ENCODE peak calls at places on chromosomes 6 and 20, in nine cellular contexts. D is right atrium auricular region, I is right lobe of liver, H is stomach, P is heart left ventricle, Q is BJ, G is brain microvascular endothelial cell, V is choroid plexus epithelial cell, Z is fibroblast of lung. R is an unnamed sample.

GRCh38 chr6:130020106-130020851 is 1.9 kb downstream of the L3MBTL3 start:
- DNase-seq in I (peak), V (no peak), Z (peak), G (no peak), P (peak), H (peak), D (no peak), Q (no peak), R (no peak)

GRCh38 chr6:82083646-82084045 is 163.9 kb downstream of the IBTK start:
- DNase-seq in I (no peak), G (no peak), H (no peak), Z (peak), V (peak), D (no peak), P (no peak), Q (no peak), R (no peak)

GRCh38 chr6:111828799-111829198 is 44.5 kb downstream of the FYN start:
- DNase-seq in I (no peak), D (no peak), Q (no peak), Z (no peak), P (no peak), V (no peak), H (no peak), G (no peak), R (no peak)

GRCh38 chr6:20198156-20198555 is 14.1 kb downstream of the MBOAT1 start:
- DNase-seq in P (no peak), G (no peak), I (no peak), H (no peak), D (no peak), Z (no peak), V (no peak), Q (no peak), R (no peak)

GRCh38 chr6:37602360-37602759 is 95.3 kb downstream of the MDGA1 start:
- DNase-seq in V (no peak), H (no peak), Z (peak), G (no peak), D (no peak), I (no peak), Q (no peak), P (no peak), R (no peak)

GRCh38 chr6:42407379-42407778 is 44.3 kb downstream of the TRERF1 start:
- DNase-seq in H (no peak), Z (peak), Q (peak), I (no peak), P (no peak), G (peak), D (peak), V (peak), R (no peak)

GRCh38 chr20:45067558-45067957 is 33.4 kb downstream of the KCNS1 start:
- DNase-seq in H (no peak), G (no peak), Z (no peak), I (no peak), Q (no peak), V (peak), D (no peak), P (no peak), R (no peak)

GRCh38 chr20:38523697-38524096 is 51.1 kb downstream of the RALGAPB start:
- DNase-seq in P (no peak), D (no peak), I (no peak), H (no peak), Z (peak), V (peak), Q (peak), G (peak), R (no peak)

GRCh38 chr20:38073307-38074010 is 39.9 kb downstream of the RPRD1B start:
- DNase-seq in H (peak), D (peak), I (no peak), Z (peak), P (peak), Q (peak), V (peak), G (peak), R (peak)

GRCh38 chr6:63813531-63813930 is 177.9 kb downstream of the PHF3 start:
- DNase-seq in Q (no peak), I (no peak), D (no peak), G (no peak), V (peak), Z (no peak), H (no peak), P (no peak), R (no peak)

DNA sequence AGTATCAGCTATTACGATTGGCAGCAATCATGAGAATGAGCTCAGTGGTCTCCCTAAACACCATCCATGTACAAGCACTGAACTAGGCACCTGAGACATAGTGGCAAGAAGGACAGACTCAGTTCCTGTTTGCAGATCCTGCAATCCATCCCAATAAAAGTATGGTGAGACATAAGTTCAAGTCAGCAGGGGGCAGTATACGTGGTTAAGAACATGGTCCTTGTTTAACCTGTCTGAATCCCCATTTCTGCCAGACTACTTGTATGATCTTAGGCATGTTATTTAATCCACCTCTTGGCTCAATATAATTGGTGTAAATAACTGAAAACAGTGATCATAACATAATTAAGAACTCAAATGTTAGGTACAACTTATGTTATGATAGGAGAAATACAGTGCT is 33.2 kb upstream of the PNISR start:
- DNase-seq in V (peak), Z (peak), D (no peak), H (no peak), P (no peak), Q (no peak), G (peak), I (no peak), R (no peak)
- TF ChIP-seq CTCF in V (peak), Z (no peak), D (no peak), H (no peak), P (no peak), Q (peak), G (peak), I (peak), R (peak)

GRCh38 chr20:56411759-56412472 is at the start of gene CASS4:
- DNase-seq in V (peak), P (no peak), H (no peak), G (peak), Z (peak), Q (no peak), D (no peak), I (no peak), R (no peak)
- H3K4me3 ChIP-seq in V (peak), P (peak), H (peak), G (no peak), Z (peak), Q (no peak), D (no peak), I (peak), R (no peak)

GRCh38 chr6:17001188-17001587 is 100.7 kb upstream of the STMND1 start:
- DNase-seq in P (no peak), D (no peak), Z (peak), G (no peak), V (no peak), I (no peak), Q (no peak), H (no peak), R (no peak)
- TF ChIP-seq CTCF in P (no peak), D (no peak), Z (peak), G (peak), V (peak), I (peak), Q (peak), H (no peak), R (no peak)

DNA sequence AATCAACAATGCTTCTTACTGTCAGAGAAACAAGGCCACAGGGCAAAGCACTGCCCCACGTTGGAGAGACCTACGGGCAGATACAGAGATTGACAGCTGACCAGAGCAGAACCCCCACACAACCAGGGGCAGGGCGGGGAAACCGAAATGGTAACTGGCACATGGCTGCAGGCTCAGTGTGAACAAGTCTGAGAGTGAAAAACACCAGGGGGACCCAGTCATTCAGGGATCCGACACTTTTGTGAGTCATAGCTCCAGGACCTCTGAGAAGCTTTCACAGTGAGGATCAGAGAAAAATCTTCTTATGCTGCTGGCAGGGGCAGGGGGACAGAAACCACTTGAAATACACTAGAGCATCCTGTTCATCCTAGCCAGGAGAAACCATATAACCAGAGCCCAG is 254.2 kb downstream of the C6orf118 start:
- DNase-seq in V (no peak), P (no peak), D (no peak), H (no peak), G (no peak), Z (no peak), I (no peak), Q (no peak), R (peak)
- H3K4me3 ChIP-seq in V (no peak), P (no peak), D (no peak), H (no peak), G (no peak), Z (no peak), I (no peak), Q (no peak), R (no peak)

GRCh38 chr20:1437222-1437904 is 29.3 kb downstream of the NSFL1C start:
- DNase-seq in G (peak), P (peak), Q (no peak), I (peak), V (peak), D (peak), Z (peak), H (peak), R (peak)

GRCh38 chr20:1442304-1442703 is 24.3 kb downstream of the NSFL1C start:
- DNase-seq in Q (no peak), P (no peak), G (no peak), I (no peak), D (no peak), H (no peak), Z (no peak), V (no peak), R (no peak)

GRCh38 chr20:1441133-1441532 is 25.5 kb downstream of the NSFL1C start:
- DNase-seq in H (no peak), D (no peak), I (no peak), V (no peak), Z (no peak), G (no peak), Q (no peak), P (no peak), R (no peak)

GRCh38 chr20:1438361-1438760 is 28.3 kb downstream of the NSFL1C start:
- DNase-seq in I (no peak), H (no peak), D (no peak), Z (no peak), P (no peak), V (no peak), G (no peak), Q (no peak), R (no peak)

GRCh38 chr20:1440024-1440423 is 26.6 kb downstream of the NSFL1C start:
- DNase-seq in P (no peak), G (no peak), Z (peak), V (peak), Q (no peak), H (no peak), D (no peak), I (no peak), R (no peak)
- TF ChIP-seq CTCF in P (no peak), G (peak), Z (peak), V (peak), Q (peak), H (no peak), D (no peak), I (peak), R (peak)

DNA sequence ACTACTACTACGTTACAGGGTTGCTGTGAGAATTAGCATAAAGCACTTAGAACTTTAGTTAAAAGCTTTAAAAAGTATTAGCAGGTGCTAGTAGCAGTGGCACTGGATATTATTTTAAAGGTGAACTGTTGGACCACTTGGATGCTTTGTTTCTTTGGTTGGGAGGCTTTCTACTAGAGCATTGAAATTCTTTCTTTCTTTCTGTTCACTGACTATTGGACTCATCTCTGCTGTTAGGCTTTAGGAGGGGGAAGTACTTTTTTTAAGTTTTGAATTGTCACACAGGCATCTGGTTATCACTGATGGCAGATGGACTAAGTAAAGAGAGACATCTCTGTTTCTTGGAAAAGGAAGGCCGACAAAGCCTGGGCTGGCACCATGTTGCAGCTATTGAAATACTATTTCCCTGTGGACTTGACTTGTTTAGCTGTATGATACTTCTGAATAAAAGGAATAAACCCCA is 4.8 kb downstream of the TBPL1 start:
- DNase-seq in P (no peak), G (no peak), Z (no peak), I (no peak), D (no peak), Q (no peak), H (no peak), V (no peak), R (no peak)
- H3K4me3 ChIP-seq in P (no peak), G (no peak), Z (no peak), I (no peak), D (no peak), Q (no peak), H (no peak), V (no peak), R (no peak)

GRCh38 chr20:42020316-42020715 is 402.1 kb upstream of the CHD6 start:
- DNase-seq in H (no peak), Z (no peak), P (no peak), G (no peak), I (no peak), D (no peak), Q (no peak), V (no peak), R (no peak)
- TF ChIP-seq CTCF in H (no peak), Z (no peak), P (no peak), G (no peak), I (no peak), D (no peak), Q (no peak), V (no peak), R (no peak)

DNA sequence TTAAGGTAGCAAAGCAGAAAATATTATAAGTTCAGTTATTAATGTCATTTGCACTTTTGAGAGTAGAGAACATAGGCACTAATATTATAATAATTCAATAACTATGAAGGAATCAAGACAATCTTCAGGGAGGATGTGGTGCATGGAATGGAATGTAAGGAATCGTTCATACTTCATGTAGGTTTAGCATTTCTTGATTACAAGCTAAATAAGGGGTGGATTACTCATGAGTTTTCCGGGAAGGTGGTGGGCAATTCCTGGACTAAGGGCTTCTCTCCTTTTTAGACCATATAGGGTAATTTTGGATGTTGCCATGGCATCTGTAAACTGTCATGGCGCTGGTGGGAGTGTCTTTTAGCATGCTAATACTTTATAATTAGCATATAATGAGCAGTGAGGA is 9.1 kb upstream of the BTNL2 start:
- DNase-seq in D (no peak), P (no peak), V (peak), Q (no peak), I (no peak), H (no peak), G (no peak), Z (no peak), R (no peak)
- H3K4me3 ChIP-seq in D (no peak), P (no peak), V (no peak), Q (no peak), I (no peak), H (no peak), G (no peak), Z (no peak), R (no peak)

R was measured in retinal pigment epithelial cell.